ENCODE peak calls at places on chromosomes 1 and 21, in five cellular contexts. One of them, this sample, is unnamed.

GRCh38 chr1:202362212-202362611 is 13.7 kb downstream of the PPP1R12B start:
- DNase-seq in activated CD4-positive, alpha-beta T cell treated with anti-CD3 and anti-CD28 coated beads for 24 hours: no peak
- DNase-seq in spleen: no peak
- DNase-seq in stimulated activated CD8-positive, alpha-beta memory T cell treated with anti-CD3 and anti-CD28 coated beads, Interleukin-2, amount 100 ng/mL, for 1 hour: no peak
- DNase-seq in astrocyte of the spinal cord: no peak
- DNase-seq in this sample: no peak

GRCh38 chr1:19860418-19860817 is 21.8 kb upstream of the OTUD3 start:
- DNase-seq in activated CD4-positive, alpha-beta T cell treated with anti-CD3 and anti-CD28 coated beads for 24 hours: no peak
- DNase-seq in spleen: no peak
- DNase-seq in stimulated activated CD8-positive, alpha-beta memory T cell treated with anti-CD3 and anti-CD28 coated beads, Interleukin-2, amount 100 ng/mL, for 1 hour: no peak
- DNase-seq in astrocyte of the spinal cord: no peak
- DNase-seq in this sample: no peak

GRCh38 chr1:86774305-86775304 is 70.2 kb downstream of the SH3GLB1 start:
- DNase-seq in activated CD4-positive, alpha-beta T cell treated with anti-CD3 and anti-CD28 coated beads for 24 hours: peak; percentile 23
- DNase-seq in spleen: peak; percentile 82
- DNase-seq in stimulated activated CD8-positive, alpha-beta memory T cell treated with anti-CD3 and anti-CD28 coated beads, Interleukin-2, amount 100 ng/mL, for 1 hour: no peak
- DNase-seq in astrocyte of the spinal cord: peak; percentile 52
- DNase-seq in this sample: peak; percentile 90

GRCh38 chr21:38140192-38140905 is 116.4 kb upstream of the KCNJ15 start:
- DNase-seq in activated CD4-positive, alpha-beta T cell treated with anti-CD3 and anti-CD28 coated beads for 24 hours: no peak
- DNase-seq in spleen: no peak
- DNase-seq in stimulated activated CD8-positive, alpha-beta memory T cell treated with anti-CD3 and anti-CD28 coated beads, Interleukin-2, amount 100 ng/mL, for 1 hour: no peak
- DNase-seq in astrocyte of the spinal cord: peak; percentile 5
- DNase-seq in this sample: peak; percentile 25

GRCh38 chr1:204885288-204885711 is 14.6 kb downstream of the NFASC start:
- DNase-seq in activated CD4-positive, alpha-beta T cell treated with anti-CD3 and anti-CD28 coated beads for 24 hours: no peak
- DNase-seq in spleen: no peak
- DNase-seq in stimulated activated CD8-positive, alpha-beta memory T cell treated with anti-CD3 and anti-CD28 coated beads, Interleukin-2, amount 100 ng/mL, for 1 hour: no peak
- DNase-seq in astrocyte of the spinal cord: no peak
- DNase-seq in this sample: no peak

GRCh38 chr1:91761303-91761721 is 124.6 kb downstream of the TGFBR3 start:
- DNase-seq in activated CD4-positive, alpha-beta T cell treated with anti-CD3 and anti-CD28 coated beads for 24 hours: no peak
- DNase-seq in spleen: no peak
- DNase-seq in stimulated activated CD8-positive, alpha-beta memory T cell treated with anti-CD3 and anti-CD28 coated beads, Interleukin-2, amount 100 ng/mL, for 1 hour: no peak
- DNase-seq in astrocyte of the spinal cord: no peak
- DNase-seq in this sample: no peak

GRCh38 chr1:56709269-56709880 is 64.3 kb downstream of the PRKAA2 start:
- DNase-seq in activated CD4-positive, alpha-beta T cell treated with anti-CD3 and anti-CD28 coated beads for 24 hours: no peak
- DNase-seq in spleen: no peak
- DNase-seq in stimulated activated CD8-positive, alpha-beta memory T cell treated with anti-CD3 and anti-CD28 coated beads, Interleukin-2, amount 100 ng/mL, for 1 hour: no peak
- DNase-seq in astrocyte of the spinal cord: peak; percentile 70
- DNase-seq in this sample: peak; percentile 65

GRCh38 chr1:102262994-102263393 is 266.3 kb upstream of the OLFM3 start:
- DNase-seq in activated CD4-positive, alpha-beta T cell treated with anti-CD3 and anti-CD28 coated beads for 24 hours: no peak
- DNase-seq in spleen: no peak
- DNase-seq in stimulated activated CD8-positive, alpha-beta memory T cell treated with anti-CD3 and anti-CD28 coated beads, Interleukin-2, amount 100 ng/mL, for 1 hour: no peak
- DNase-seq in astrocyte of the spinal cord: no peak
- DNase-seq in this sample: no peak

GRCh38 chr1:43716559-43717281 is 9.4 kb downstream of the ST3GAL3 start:
- DNase-seq in activated CD4-positive, alpha-beta T cell treated with anti-CD3 and anti-CD28 coated beads for 24 hours: no peak
- DNase-seq in spleen: no peak
- DNase-seq in stimulated activated CD8-positive, alpha-beta memory T cell treated with anti-CD3 and anti-CD28 coated beads, Interleukin-2, amount 100 ng/mL, for 1 hour: no peak
- DNase-seq in astrocyte of the spinal cord: no peak
- DNase-seq in this sample: no peak

GRCh38 chr1:41333146-41333784 is 28.0 kb upstream of the FOXO6 start:
- DNase-seq in activated CD4-positive, alpha-beta T cell treated with anti-CD3 and anti-CD28 coated beads for 24 hours: no peak
- DNase-seq in spleen: no peak
- DNase-seq in stimulated activated CD8-positive, alpha-beta memory T cell treated with anti-CD3 and anti-CD28 coated beads, Interleukin-2, amount 100 ng/mL, for 1 hour: no peak
- DNase-seq in astrocyte of the spinal cord: peak; percentile 64
- DNase-seq in this sample: peak; percentile 68

GRCh38 chr1:232704694-232705680 is 75.1 kb upstream of the SIPA1L2 start:
- DNase-seq in activated CD4-positive, alpha-beta T cell treated with anti-CD3 and anti-CD28 coated beads for 24 hours: no peak
- DNase-seq in spleen: no peak
- DNase-seq in stimulated activated CD8-positive, alpha-beta memory T cell treated with anti-CD3 and anti-CD28 coated beads, Interleukin-2, amount 100 ng/mL, for 1 hour: no peak
- DNase-seq in astrocyte of the spinal cord: peak; percentile 81
- DNase-seq in this sample: peak; percentile 91